ENCODE peak calls at places on chromosomes 6 and 20, in seven cellular contexts. Q is activated CD4-positive, alpha-beta T cell treated with anti-CD3 and anti-CD28 coated beads, Interleukin-2, amount 50 U/mL, for 48 hours; K is ELR; O is psoas muscle; B is right atrium auricular region; Y is NCI-H1092 treated with DMSO at 0.1 percent for 48 hours; C is A549. N is an unnamed sample.

GRCh38 chr20:59743767-59744485 is 139.6 kb downstream of the PHACTR3 start:
- DNase-seq in Q (no peak), K (no peak), O (no peak), B (no peak), Y (no peak), C (no peak), N (no peak)

GRCh38 chr6:122623279-122623678 is 13.1 kb downstream of the PKIB start:
- DNase-seq in Q (no peak), K (no peak), O (no peak), B (no peak), Y (peak), C (no peak), N (no peak)

GRCh38 chr6:91082311-91082803 is 495.5 kb upstream of the MAP3K7 start:
- DNase-seq in Q (no peak), K (no peak), O (no peak), B (no peak), Y (no peak), C (no peak), N (no peak)

GRCh38 chr6:12232339-12232738 is 57.8 kb upstream of the EDN1 start:
- DNase-seq in Q (no peak), K (peak), O (no peak), B (no peak), Y (no peak), C (no peak), N (no peak)

GRCh38 chr20:63635431-63636141 is 8.7 kb upstream of the GMEB2 start:
- DNase-seq in Q (peak), K (no peak), O (no peak), B (no peak), Y (no peak), C (no peak), N (no peak)

GRCh38 chr6:154637392-154637791 is 95.8 kb upstream of the SCAF8 start:
- DNase-seq in Q (no peak), K (no peak), O (no peak), B (no peak), Y (no peak), C (no peak), N (no peak)

GRCh38 chr20:2748551-2749342 is 51.7 kb downstream of the CPXM1 start:
- DNase-seq in Q (no peak), K (no peak), O (no peak), B (peak), Y (no peak), C (no peak), N (no peak)

GRCh38 chr20:54680872-54681297 is 205.5 kb downstream of the DOK5 start:
- DNase-seq in Q (peak), K (peak), O (no peak), B (no peak), Y (peak), C (no peak), N (no peak)

GRCh38 chr6:14272111-14273085 is 154.8 kb downstream of the CD83 start:
- DNase-seq in Q (no peak), K (peak), O (no peak), B (no peak), Y (no peak), C (no peak), N (no peak)

GRCh38 chr6:139249387-139249786 is 42.4 kb downstream of the TXLNB start:
- DNase-seq in Q (peak), K (no peak), O (no peak), B (no peak), Y (no peak), C (no peak), N (no peak)

GRCh38 chr6:149140910-149141290 is 176.6 kb upstream of the TAB2 start:
- DNase-seq in Q (no peak), K (no peak), O (no peak), B (no peak), Y (no peak), C (no peak), N (no peak)

GRCh38 chr20:34302312-34302722 is 838 bp downstream of the AHCY start:
- DNase-seq in Q (no peak), K (peak), O (no peak), B (no peak), Y (no peak), C (peak), N (no peak)

GRCh38 chr6:52102330-52102932 is 15.0 kb upstream of the PKHD1 start:
- DNase-seq in Q (no peak), K (no peak), O (no peak), B (no peak), Y (no peak), C (no peak), N (no peak)

GRCh38 chr6:157832250-157832967 is 9.4 kb downstream of the SNX9 start:
- DNase-seq in Q (no peak), K (peak), O (no peak), B (no peak), Y (no peak), C (no peak), N (no peak)

GRCh38 chr20:3423126-3423525 is 15.7 kb upstream of the DNAAF9 start:
- DNase-seq in Q (no peak), K (no peak), O (no peak), B (no peak), Y (no peak), C (no peak), N (no peak)

GRCh38 chr6:20370801-20371200 is 30.9 kb upstream of the E2F3 start:
- DNase-seq in Q (no peak), K (no peak), O (no peak), B (no peak), Y (no peak), C (no peak), N (no peak)

GRCh38 chr6:53984163-53984562 is 127.1 kb upstream of the MLIP start:
- DNase-seq in Q (no peak), K (peak), O (peak), B (no peak), Y (no peak), C (peak), N (no peak)

GRCh38 chr20:51178153-51178552 is 155.2 kb upstream of the KCNG1 start:
- DNase-seq in Q (no peak), K (no peak), O (no peak), B (no peak), Y (no peak), C (no peak), N (no peak)

GRCh38 chr6:122712864-122713612 is 66.5 kb upstream of the FABP7 start:
- DNase-seq in Q (no peak), K (peak), O (no peak), B (no peak), Y (no peak), C (no peak), N (no peak)

GRCh38 chr6:122026572-122027369 is 372.7 kb upstream of the HSF2 start:
- DNase-seq in Q (no peak), K (no peak), O (no peak), B (no peak), Y (no peak), C (no peak), N (no peak)

GRCh38 chr20:15065794-15066193 is 728.4 kb upstream of the FLRT3 start:
- DNase-seq in Q (no peak), K (no peak), O (no peak), B (no peak), Y (no peak), C (no peak), N (no peak)

GRCh38 chr6:27608916-27609883 is 136.3 kb upstream of the ZNF184 start:
- DNase-seq in Q (no peak), K (peak), O (no peak), B (no peak), Y (no peak), C (no peak), N (no peak)

GRCh38 chr6:121890307-121890910 is 455.0 kb downstream of the GJA1 start:
- DNase-seq in Q (no peak), K (no peak), O (no peak), B (no peak), Y (no peak), C (no peak), N (no peak)

GRCh38 chr20:48331518-48332286 is 496.1 kb downstream of the PREX1 start:
- DNase-seq in Q (no peak), K (no peak), O (no peak), B (no peak), Y (no peak), C (no peak), N (no peak)

N was measured in aorta.